ENCODE peak calls at places on chromosome 21, in seven cellular contexts. K is K562, L is GM12892, R is SK-N-SH, D is HepG2, Y is GM12878, U is H1. P is an unnamed sample.

GRCh38 chr21:18646114-18646513 is 242.5 kb upstream of the TMPRSS15 start:
- DNase-seq in L (no peak), Y (no peak), D (no peak), K (no peak), U (no peak), R (no peak), P (no peak)

GRCh38 chr21:34796518-34797201 is 127.9 kb downstream of the CLIC6 start:
- DNase-seq in D (peak; percentile 63), U (no peak), L (no peak), R (no peak), Y (no peak), K (no peak), P (no peak)

GRCh38 chr21:42313501-42313969 is 1.7 kb downstream of the TFF3 start:
- DNase-seq in R (no peak), U (no peak), K (no peak), L (no peak), D (peak; percentile 8), Y (no peak), P (no peak)

GRCh38 chr21:34967509-34968289 is 81.4 kb downstream of the RUNX1 start:
- DNase-seq in L (no peak), D (peak; percentile 42), U (no peak), K (peak; percentile 66), R (no peak), Y (no peak), P (no peak)

GRCh38 chr21:42532466-42533181 is 19.0 kb downstream of the SLC37A1 start:
- DNase-seq in D (no peak), L (peak; percentile 38), R (no peak), U (no peak), Y (no peak), K (no peak), P (no peak)

GRCh38 chr21:43012596-43012995 is 38.2 kb downstream of the PKNOX1 start:
- DNase-seq in D (no peak), K (no peak), R (no peak), Y (no peak), U (no peak), L (no peak), P (no peak)

GRCh38 chr21:41446571-41446970 is 20.5 kb downstream of the MX1 start:
- DNase-seq in L (no peak), U (no peak), D (no peak), R (no peak), K (no peak), Y (no peak), P (no peak)

GRCh38 chr21:40846566-40847411 is at the start of gene DSCAM:
- DNase-seq in U (no peak), K (no peak), Y (no peak), R (peak; percentile 57), L (no peak), D (no peak), P (no peak)

GRCh38 chr21:40902299-40902698 is 55.3 kb upstream of the DSCAM start:
- DNase-seq in Y (no peak), U (no peak), K (no peak), R (no peak), D (no peak), L (no peak), P (no peak)

GRCh38 chr21:26070822-26071425 is 99.6 kb downstream of the APP start:
- DNase-seq in L (no peak), R (peak; percentile 28), U (no peak), Y (no peak), K (no peak), D (no peak), P (no peak)

GRCh38 chr21:31135536-31136184 is 97.4 kb upstream of the KRTAP19-8 start:
- DNase-seq in D (no peak), U (no peak), Y (no peak), L (no peak), R (no peak), K (no peak), P (no peak)

GRCh38 chr21:25857308-25858099 is 122.7 kb downstream of the GABPA start:
- DNase-seq in L (no peak), K (no peak), D (no peak), U (no peak), R (no peak), Y (no peak), P (no peak)

GRCh38 chr21:35925497-35925896 is 134.8 kb downstream of the SETD4 start:
- DNase-seq in U (no peak), Y (no peak), K (no peak), L (no peak), R (no peak), D (peak; percentile 83), P (no peak)

GRCh38 chr21:24290151-24290833 is 1317.0 kb downstream of the MRPL39 start:
- DNase-seq in L (no peak), U (no peak), K (no peak), R (no peak), Y (no peak), D (no peak), P (no peak)

GRCh38 chr21:25080161-25080560 is 527.1 kb downstream of the MRPL39 start:
- DNase-seq in D (no peak), U (no peak), R (no peak), K (no peak), L (no peak), Y (no peak), P (no peak)

GRCh38 chr21:41715649-41716321 is 51.1 kb downstream of the RIPK4 start:
- DNase-seq in K (no peak), Y (no peak), R (no peak), L (no peak), D (peak; percentile 98), U (no peak), P (no peak)

GRCh38 chr21:44379991-44380865 is 26.8 kb downstream of the TRPM2 start:
- DNase-seq in K (no peak), U (no peak), D (no peak), L (no peak), R (peak; percentile 14), Y (no peak), P (no peak)
- TF ChIP-seq POLR2AphosphoS5 in K (no peak), U (no peak), D (no peak), L (no peak), R (no peak), Y (no peak), P (no peak)

GRCh38 chr21:37224861-37225260 is 42.3 kb downstream of the VPS26C start:
- DNase-seq in U (no peak), K (no peak), R (no peak), D (no peak), Y (no peak), L (no peak), P (no peak)
- TF ChIP-seq TAF1 in U (no peak), K (no peak), R (no peak), D (no peak), Y (no peak), L (no peak), P (no peak)

GRCh38 chr21:33477066-33477465 is 2.7 kb downstream of the TMEM50B start:
- DNase-seq in L (no peak), D (no peak), U (no peak), K (no peak), Y (no peak), R (no peak), P (no peak)
- TF ChIP-seq POLR2AphosphoS5 in L (no peak), D (no peak), U (no peak), K (no peak), Y (no peak), R (no peak), P (no peak)

GRCh38 chr21:39314155-39315027 is 959 bp upstream of the BRWD1 start:
- DNase-seq in Y (no peak), U (no peak), L (no peak), K (peak; percentile 71), D (peak; percentile 31), R (no peak), P (peak; percentile 23)
- TF ChIP-seq TAF1 in Y (no peak), U (no peak), L (no peak), K (no peak), D (no peak), R (no peak), P (no peak)

DNA sequence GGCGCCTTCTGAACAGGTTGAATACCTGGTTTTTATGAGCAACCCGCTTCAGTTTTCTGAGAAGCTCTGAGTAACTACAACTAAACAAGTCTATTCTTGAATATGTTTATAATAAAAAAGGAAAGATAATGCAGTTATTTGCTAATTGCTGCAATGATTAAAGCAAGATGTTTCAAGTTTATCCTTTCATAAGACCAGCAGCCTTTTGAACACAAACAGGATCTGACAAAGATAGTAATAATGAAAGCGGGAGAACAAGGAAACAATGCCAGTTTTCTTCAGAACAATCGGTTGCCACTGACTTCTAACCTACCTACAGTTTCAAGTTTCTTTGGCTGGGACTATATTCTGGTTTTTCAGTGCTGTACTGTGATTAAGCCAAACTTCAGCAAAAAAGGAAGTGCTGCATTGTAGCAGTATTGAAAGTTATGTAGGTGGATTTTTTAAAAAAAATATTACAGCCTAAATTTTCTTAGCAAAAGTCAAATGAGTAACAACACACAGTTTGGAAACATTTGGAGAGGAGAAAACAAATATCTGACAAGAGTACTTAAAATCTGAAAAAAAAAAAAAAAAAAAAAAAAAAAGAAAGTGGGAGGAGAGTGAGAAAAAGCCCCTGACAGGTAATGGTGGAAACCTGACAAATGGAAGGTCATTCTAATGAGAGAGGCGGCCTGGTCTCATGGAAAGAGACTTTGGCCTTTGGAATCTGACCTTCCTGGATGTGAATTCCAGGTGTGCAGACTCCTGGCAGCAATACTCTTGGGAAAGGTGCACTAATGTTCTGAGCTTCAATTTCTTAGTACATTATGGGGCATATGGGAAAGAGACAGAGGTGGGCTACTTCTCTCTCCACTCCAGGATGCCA is 11.4 kb downstream of the KCNJ15 start:
- DNase-seq in Y (peak; percentile 68), U (no peak), L (no peak), R (no peak), D (no peak), K (no peak), P (no peak)
- TF ChIP-seq POLR2AphosphoS5 in Y (no peak), U (no peak), L (no peak), R (no peak), D (no peak), K (no peak), P (no peak)

DNA sequence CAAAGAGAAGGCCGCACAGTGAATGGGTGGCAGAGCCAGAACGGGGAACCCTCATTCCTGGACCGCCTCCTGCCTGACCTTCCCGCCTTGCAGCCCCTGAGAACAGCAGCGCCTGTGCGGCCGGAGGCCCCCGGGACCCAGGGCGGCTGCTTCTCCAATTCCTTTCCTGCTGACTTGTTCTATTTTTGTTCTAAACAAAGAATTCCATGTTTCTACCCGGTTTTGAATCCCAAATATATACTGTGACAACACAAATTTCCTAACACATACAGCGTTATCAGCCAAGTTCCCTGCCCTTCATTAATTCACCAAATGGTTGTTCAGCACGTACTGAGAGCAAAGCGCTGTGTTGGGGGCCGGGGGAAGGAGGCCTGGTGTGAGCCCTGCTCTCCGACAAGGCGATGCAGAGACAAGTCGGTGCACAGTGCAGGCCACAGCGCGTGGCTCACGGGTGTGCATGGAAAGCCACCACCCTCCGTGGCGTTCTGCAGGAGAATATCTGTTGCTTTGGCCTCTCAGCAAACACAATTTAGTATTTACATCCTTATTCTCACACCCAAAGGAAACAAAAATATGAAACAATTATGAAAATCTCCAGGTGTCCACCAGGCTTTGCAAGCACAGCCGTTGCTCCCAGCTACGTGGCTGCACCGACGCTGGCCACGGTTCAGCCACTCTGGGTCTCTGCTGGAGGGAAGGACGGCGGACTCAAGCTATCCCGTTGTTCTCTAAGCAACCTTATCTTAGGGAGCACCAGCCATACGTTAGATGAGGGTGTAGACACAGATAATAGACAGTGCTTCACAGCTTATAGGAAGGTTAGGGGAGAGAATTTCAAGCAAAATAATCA is 31.7 kb upstream of the COL6A2 start:
- DNase-seq in K (peak; percentile 27), U (no peak), Y (no peak), R (no peak), L (no peak), D (no peak), P (no peak)
- TF ChIP-seq TAF1 in K (no peak), U (no peak), Y (no peak), R (no peak), L (no peak), D (no peak), P (no peak)

P was measured in GM12891.